ENCODE peak calls at places on chromosomes 13 and 19, in nine cellular contexts. L is GM23338, U is hepatocyte, K is PC-3, D is OCI-LY7, W is SK-N-SH, J is neural progenitor cell, F is GM23248, P is MM.1S. S is an unnamed sample.

GRCh38 chr13:93182406-93182805 is 44.2 kb upstream of the GPC6 start:
- DNase-seq in L (no peak), U (no peak), K (no peak), D (no peak), W (no peak), J (no peak), F (no peak), P (no peak), S (no peak)

GRCh38 chr13:93233997-93234416 is 7.4 kb downstream of the GPC6 start:
- DNase-seq in L (peak), U (peak), K (no peak), D (peak), W (no peak), J (peak), F (no peak), P (peak), S (no peak)

GRCh38 chr13:49314344-49314882 is 66.7 kb downstream of the CDADC1 start:
- DNase-seq in L (no peak), U (no peak), K (peak), D (no peak), W (no peak), J (no peak), F (peak), P (no peak), S (peak)

GRCh38 chr19:42548545-42548944 is 20.3 kb upstream of the CEACAM1 start:
- DNase-seq in L (no peak), U (no peak), K (no peak), D (no peak), W (no peak), J (no peak), F (no peak), P (no peak), S (no peak)

GRCh38 chr13:49499889-49500660 is 4.3 kb downstream of the PHF11 start:
- DNase-seq in L (no peak), U (no peak), K (peak), D (no peak), W (no peak), J (no peak), F (peak), P (peak), S (no peak)

GRCh38 chr13:48730971-48731658 is 77.4 kb downstream of the CYSLTR2 start:
- DNase-seq in L (peak), U (no peak), K (peak), D (no peak), W (no peak), J (peak), F (peak), P (no peak), S (peak)

GRCh38 chr13:30148171-30148754 is 159.1 kb downstream of the KATNAL1 start:
- DNase-seq in L (no peak), U (no peak), K (no peak), D (peak), W (no peak), J (no peak), F (no peak), P (peak), S (no peak)

GRCh38 chr13:107553838-107554237 is 661.5 kb downstream of the LIG4 start:
- DNase-seq in L (no peak), U (no peak), K (peak), D (no peak), W (peak), J (peak), F (peak), P (no peak), S (no peak)

GRCh38 chr13:29758591-29759114 is 91.8 kb downstream of the UBL3 start:
- DNase-seq in L (no peak), U (no peak), K (peak), D (no peak), W (no peak), J (no peak), F (no peak), P (peak), S (no peak)

GRCh38 chr13:54133721-54134120 is 1105.1 kb downstream of the OLFM4 start:
- DNase-seq in L (no peak), U (no peak), K (no peak), D (no peak), W (no peak), J (no peak), F (no peak), P (no peak), S (no peak)

GRCh38 chr13:40466271-40466670 is 200.2 kb downstream of the FOXO1 start:
- DNase-seq in L (no peak), U (no peak), K (no peak), D (no peak), W (no peak), J (no peak), F (no peak), P (no peak), S (no peak)

GRCh38 chr13:36038785-36039415 is 92.3 kb downstream of the DCLK1 start:
- DNase-seq in L (no peak), U (no peak), K (no peak), D (no peak), W (no peak), J (no peak), F (peak), P (no peak), S (no peak)

GRCh38 chr13:40546047-40546446 is 120.4 kb downstream of the FOXO1 start:
- DNase-seq in L (no peak), U (no peak), K (no peak), D (no peak), W (peak), J (no peak), F (no peak), P (no peak), S (no peak)

GRCh38 chr19:29680447-29680846 is 15.2 kb downstream of the PLEKHF1 start:
- DNase-seq in L (no peak), U (no peak), K (no peak), D (peak), W (no peak), J (no peak), F (no peak), P (no peak), S (no peak)

DNA sequence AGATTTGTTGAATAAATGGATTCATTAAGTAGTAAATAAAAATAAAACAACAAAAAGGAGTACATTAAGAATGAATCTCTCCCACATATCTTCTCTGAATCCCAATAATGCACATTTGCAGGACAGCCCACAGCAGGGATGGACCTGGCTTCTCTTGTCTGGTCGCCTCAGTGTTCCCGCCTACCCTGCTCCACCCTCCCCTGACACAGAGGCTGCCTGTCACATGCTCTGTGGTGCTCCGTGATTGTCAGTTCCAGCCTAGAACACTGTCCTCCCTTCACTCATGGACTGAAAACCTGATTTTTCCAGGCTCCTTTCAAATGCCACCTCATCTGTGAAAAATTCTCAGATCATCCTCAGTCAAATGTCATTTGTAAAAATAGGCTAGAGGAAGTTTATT is 94.5 kb upstream of the GPR12 start:
- DNase-seq in L (no peak), U (no peak), K (no peak), D (no peak), W (no peak), J (no peak), F (no peak), P (no peak), S (no peak)
- TF ChIP-seq EZH2phosphoT487 in L (no peak), U (no peak), K (no peak), D (no peak), W (no peak), J (no peak), F (no peak), P (no peak), S (no peak)

GRCh38 chr13:109840893-109841287 is 54.5 kb upstream of the IRS2 start:
- DNase-seq in L (no peak), U (no peak), K (no peak), D (no peak), W (no peak), J (no peak), F (no peak), P (no peak), S (no peak)
- TF ChIP-seq EZH2phosphoT487 in L (no peak), U (no peak), K (no peak), D (no peak), W (no peak), J (no peak), F (no peak), P (no peak), S (no peak)

GRCh38 chr13:50691682-50692263 is 151.7 kb downstream of the DLEU7 start:
- DNase-seq in L (no peak), U (no peak), K (peak), D (no peak), W (peak), J (no peak), F (peak), P (no peak), S (no peak)
- TF ChIP-seq EZH2phosphoT487 in L (no peak), U (no peak), K (no peak), D (no peak), W (no peak), J (no peak), F (no peak), P (no peak), S (no peak)

DNA sequence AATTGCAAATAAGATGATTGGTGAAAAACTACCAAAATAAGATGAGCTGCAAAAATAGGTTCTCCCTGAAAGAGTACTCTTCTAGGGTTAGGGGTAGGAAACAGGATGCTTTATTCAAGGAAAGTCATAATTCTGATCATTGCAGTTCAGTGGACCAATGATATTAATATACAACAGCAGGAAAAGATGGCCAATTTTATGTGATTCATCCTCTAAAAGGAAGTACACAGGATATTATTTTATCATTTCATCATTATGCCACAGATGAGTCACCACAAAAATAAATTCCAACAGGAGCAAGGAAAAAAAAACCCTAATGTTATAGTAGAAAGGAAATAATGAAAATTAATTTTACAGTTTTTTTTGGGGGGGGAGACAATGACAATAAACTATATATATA is 205.0 kb downstream of the NALCN start:
- DNase-seq in L (no peak), U (no peak), K (peak), D (no peak), W (no peak), J (no peak), F (peak), P (no peak), S (no peak)
- TF ChIP-seq EZH2phosphoT487 in L (no peak), U (no peak), K (no peak), D (no peak), W (no peak), J (no peak), F (no peak), P (no peak), S (no peak)

DNA sequence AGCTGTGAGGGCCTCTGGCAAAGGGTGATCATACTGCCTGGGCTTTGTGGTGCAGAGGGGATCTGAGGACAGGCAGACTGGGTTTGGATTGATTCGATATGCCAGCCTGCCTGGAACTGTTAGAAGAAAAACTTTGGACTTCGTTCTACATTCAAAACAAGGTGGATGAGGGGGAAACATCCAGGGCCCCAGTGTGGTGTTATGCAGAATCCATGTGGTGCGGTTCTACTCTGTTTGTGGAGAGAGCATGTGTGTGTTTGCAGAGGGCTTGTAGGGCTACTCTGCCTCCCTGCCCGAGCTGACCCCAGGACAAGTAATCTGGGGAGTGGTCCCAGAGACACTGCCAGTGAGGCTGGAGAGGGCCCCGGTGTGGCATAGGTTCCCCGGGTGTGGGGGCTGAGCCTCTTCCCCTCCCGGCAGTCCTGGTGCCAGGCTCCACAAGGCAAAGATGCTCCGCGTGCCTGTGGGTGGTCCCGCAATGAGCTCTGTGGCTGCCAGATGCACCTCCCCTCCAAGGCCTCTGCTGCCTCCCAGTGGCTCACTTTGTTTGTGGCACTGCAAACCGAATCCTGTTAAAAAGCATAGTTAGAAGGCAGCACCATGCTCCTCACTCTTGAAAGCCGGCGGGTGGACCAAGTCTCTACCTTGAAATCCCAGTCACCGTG is 22.3 kb upstream of the TFDP1 start:
- DNase-seq in L (peak), U (peak), K (peak), D (peak), W (peak), J (peak), F (peak), P (peak), S (no peak)
- TF ChIP-seq EZH2phosphoT487 in L (no peak), U (no peak), K (no peak), D (no peak), W (no peak), J (no peak), F (no peak), P (no peak), S (no peak)

GRCh38 chr13:99903140-99903539 is 68.4 kb downstream of the ZIC5 start:
- DNase-seq in L (no peak), U (no peak), K (no peak), D (no peak), W (no peak), J (no peak), F (no peak), P (no peak), S (no peak)
- TF ChIP-seq EZH2phosphoT487 in L (no peak), U (no peak), K (no peak), D (no peak), W (no peak), J (no peak), F (no peak), P (no peak), S (no peak)

GRCh38 chr13:111858571-111858970 is 208.4 kb upstream of the SOX1 start:
- DNase-seq in L (no peak), U (no peak), K (no peak), D (no peak), W (no peak), J (no peak), F (no peak), P (no peak), S (no peak)
- TF ChIP-seq EZH2phosphoT487 in L (no peak), U (no peak), K (no peak), D (no peak), W (no peak), J (no peak), F (no peak), P (no peak), S (no peak)

GRCh38 chr19:15248648-15249559 is 16.7 kb upstream of the EPHX3 start:
- DNase-seq in L (no peak), U (peak), K (peak), D (no peak), W (no peak), J (no peak), F (peak), P (no peak), S (no peak)
- TF ChIP-seq EZH2phosphoT487 in L (no peak), U (no peak), K (no peak), D (no peak), W (no peak), J (no peak), F (no peak), P (no peak), S (no peak)

S was measured in HCT116.